ENCODE peak calls at places on chromosomes 12 and 14, in ten cellular contexts. W, C, A, P, Q, G, D, H, O and U are unnamed samples.

GRCh38 chr12:85804663-85805062 is 31.5 kb downstream of the RASSF9 start:
- DNase-seq in H (no peak), G (peak; percentile 70), W (no peak), P (no peak), A (no peak), O (no peak), Q (no peak), C (peak; percentile 77), D (no peak), U (no peak)

GRCh38 chr12:131674373-131674772 is 36.5 kb upstream of the SFSWAP start:
- DNase-seq in P (no peak), Q (no peak), O (no peak), G (no peak), D (no peak), C (no peak), H (no peak), A (no peak), W (no peak), U (no peak)

GRCh38 chr14:65832431-65833253 is 420.1 kb downstream of the FUT8 start:
- DNase-seq in Q (no peak), G (peak; percentile 38), W (no peak), H (no peak), O (no peak), A (no peak), D (no peak), C (peak; percentile 10), P (no peak), U (no peak)

GRCh38 chr12:83841620-83842019 is 1071.0 kb downstream of the SLC6A15 start:
- DNase-seq in D (no peak), H (no peak), P (no peak), A (no peak), O (no peak), W (no peak), Q (no peak), G (peak; percentile 5), C (no peak), U (no peak)

GRCh38 chr14:55698051-55698450 is 118.0 kb downstream of the KTN1 start:
- DNase-seq in Q (no peak), G (no peak), C (no peak), P (no peak), A (no peak), H (no peak), W (no peak), O (no peak), D (no peak), U (no peak)

GRCh38 chr12:70638639-70639349 is 1.6 kb upstream of the PTPRB start:
- DNase-seq in O (no peak), D (no peak), Q (no peak), C (peak; percentile 35), W (no peak), G (no peak), H (no peak), P (no peak), A (no peak), U (no peak)

GRCh38 chr14:46490150-46490769 is 161.3 kb downstream of the RPL10L start:
- DNase-seq in O (no peak), A (no peak), P (no peak), Q (peak; percentile 50), D (no peak), C (peak; percentile 13), W (no peak), H (no peak), G (no peak), U (no peak)

GRCh38 chr14:38108681-38109080 is 99.0 kb upstream of the SSTR1 start:
- DNase-seq in P (no peak), C (no peak), Q (no peak), A (no peak), O (no peak), H (no peak), D (no peak), W (no peak), G (peak; percentile 60), U (no peak)

GRCh38 chr14:95294834-95295599 is 24.7 kb downstream of the CLMN start:
- DNase-seq in H (no peak), A (no peak), Q (peak; percentile 53), W (no peak), D (no peak), O (peak; percentile 60), G (no peak), P (no peak), C (peak; percentile 3), U (no peak)

GRCh38 chr14:30585204-30585603 is 26.2 kb downstream of the G2E3 start:
- DNase-seq in O (no peak), W (no peak), C (no peak), G (no peak), D (no peak), A (no peak), H (no peak), Q (no peak), P (no peak), U (no peak)

GRCh38 chr12:30823140-30823669 is 68.5 kb upstream of the CAPRIN2 start:
- DNase-seq in P (no peak), W (peak; percentile 34), A (peak; percentile 50), O (no peak), C (no peak), Q (peak; percentile 23), D (no peak), G (no peak), H (peak; percentile 18), U (peak; percentile 50)

GRCh38 chr14:55448146-55448614 is 7.8 kb upstream of the TBPL2 start:
- DNase-seq in H (no peak), O (no peak), C (peak; percentile 96), G (peak; percentile 89), W (no peak), D (no peak), Q (peak; percentile 79), A (no peak), P (no peak), U (peak; percentile 55)

GRCh38 chr12:6967548-6968100 is 2.8 kb downstream of the PHB2 start:
- DNase-seq in A (no peak), Q (no peak), D (no peak), H (no peak), P (no peak), C (no peak), G (no peak), O (no peak), W (no peak), U (no peak)

GRCh38 chr12:108268397-108268796 is 70.7 kb downstream of the CMKLR1 start:
- DNase-seq in A (no peak), Q (no peak), G (no peak), H (no peak), W (no peak), O (no peak), P (no peak), C (no peak), D (no peak), U (no peak)

GRCh38 chr12:88291498-88292131 is 149.5 kb downstream of the TMTC3 start:
- DNase-seq in Q (no peak), W (no peak), P (no peak), D (no peak), G (no peak), O (no peak), C (no peak), H (no peak), A (no peak), U (no peak)

GRCh38 chr12:49515266-49515665 is 23.6 kb upstream of the KCNH3 start:
- DNase-seq in W (no peak), O (no peak), H (no peak), D (no peak), C (peak; percentile 67), A (no peak), P (no peak), G (peak; percentile 55), Q (peak; percentile 58), U (no peak)

GRCh38 chr12:89949457-89950195 is 241.0 kb upstream of the ATP2B1 start:
- DNase-seq in H (peak; percentile 81), D (no peak), G (peak; percentile 57), A (no peak), C (peak; percentile 39), P (peak; percentile 23), Q (peak; percentile 98), O (no peak), W (peak; percentile 88), U (no peak)

GRCh38 chr12:125192690-125193221 is 127.5 kb downstream of the AACS start:
- DNase-seq in A (no peak), W (no peak), D (no peak), P (no peak), Q (no peak), G (no peak), H (no peak), C (no peak), O (no peak), U (no peak)

GRCh38 chr14:99118046-99118721 is 153.8 kb downstream of the BCL11B start:
- DNase-seq in G (no peak), Q (no peak), D (no peak), W (no peak), A (peak; percentile 26), O (no peak), H (no peak), P (no peak), C (no peak), U (peak; percentile 13)

GRCh38 chr14:76933515-76933914 is 95.0 kb downstream of the IRF2BPL start:
- DNase-seq in D (no peak), O (no peak), Q (no peak), W (no peak), C (no peak), H (no peak), P (no peak), G (no peak), A (no peak), U (no peak)

GRCh38 chr12:39239484-39240143 is 203.3 kb downstream of the KIF21A start:
- DNase-seq in O (no peak), G (no peak), W (no peak), P (no peak), C (no peak), D (no peak), H (no peak), A (no peak), Q (no peak), U (no peak)

GRCh38 chr14:81312289-81312876 is 87.7 kb downstream of the STON2 start:
- DNase-seq in Q (no peak), G (no peak), P (no peak), D (no peak), W (no peak), O (no peak), H (no peak), C (no peak), A (no peak), U (no peak)

GRCh38 chr12:109331546-109331945 is 16.2 kb upstream of the MYO1H start:
- DNase-seq in G (no peak), W (no peak), D (no peak), H (no peak), Q (no peak), A (no peak), C (no peak), O (peak; percentile 17), P (no peak), U (no peak)

GRCh38 chr14:95527392-95528002 is 7.4 kb upstream of the GLRX5 start:
- DNase-seq in H (peak; percentile 41), D (no peak), C (peak; percentile 41), G (peak; percentile 85), Q (peak; percentile 71), P (peak; percentile 35), W (peak; percentile 26), O (peak; percentile 21), A (no peak), U (peak; percentile 54)

GRCh38 chr12:9708853-9709252 is 24.0 kb downstream of the CLECL1 start:
- DNase-seq in D (no peak), G (no peak), C (no peak), H (no peak), O (no peak), P (no peak), A (no peak), W (no peak), Q (no peak), U (no peak)

GRCh38 chr12:102883204-102883799 is 33.7 kb downstream of the PAH start:
- DNase-seq in P (no peak), D (no peak), C (peak; percentile 14), A (peak; percentile 49), Q (peak; percentile 37), G (peak; percentile 55), O (peak; percentile 70), H (peak; percentile 19), W (no peak), U (peak; percentile 59)

GRCh38 chr12:94867066-94867855 is 136.2 kb downstream of the NDUFA12 start:
- DNase-seq in P (no peak), G (no peak), D (no peak), O (no peak), C (no peak), Q (no peak), W (no peak), H (no peak), A (no peak), U (no peak)

GRCh38 chr12:131035268-131035681 is 81.6 kb downstream of the ADGRD1 start:
- DNase-seq in P (no peak), H (peak; percentile 32), Q (no peak), D (no peak), C (no peak), W (no peak), A (no peak), G (no peak), O (no peak), U (no peak)